ENCODE peak calls at places on chromosomes 12 and 14, in nine cellular contexts. X is CD8-positive, alpha-beta memory T cell; Q is ascending aorta; B is heart right ventricle; S is CD4-positive, alpha-beta memory T cell; M is pancreas; Y is uterus; A is heart left ventricle; J is Peyer's patch. U is an unnamed sample.

GRCh38 chr12:120222288-120222832 is 21.4 kb upstream of the RPLP0 start:
- DNase-seq in A (no peak), B (no peak), Y (no peak), Q (no peak), J (no peak), M (no peak), X (no peak), S (no peak), U (no peak)

GRCh38 chr12:9731393-9731792 is 1.5 kb downstream of the CLECL1 start:
- DNase-seq in A (no peak), Q (no peak), J (no peak), Y (no peak), B (no peak), M (no peak), X (no peak), S (no peak), U (no peak)

GRCh38 chr14:70962935-70963334 is 55.7 kb downstream of the PCNX1 start:
- DNase-seq in B (no peak), Y (no peak), X (no peak), A (no peak), Q (no peak), S (no peak), J (no peak), M (no peak), U (no peak)

GRCh38 chr12:75208851-75209781 is 523 bp downstream of the KCNC2 start:
- DNase-seq in A (no peak), Q (no peak), B (no peak), S (no peak), J (no peak), X (no peak), M (peak; percentile 12), Y (no peak), U (peak; percentile 8)

GRCh38 chr12:122858171-122858570 is 22.9 kb downstream of the HIP1R start:
- DNase-seq in B (no peak), X (no peak), Y (no peak), M (no peak), S (no peak), J (no peak), Q (no peak), A (no peak), U (no peak)

GRCh38 chr12:62722971-62723680 is 211.8 kb downstream of the PPM1H start:
- DNase-seq in X (no peak), J (no peak), S (no peak), B (no peak), M (no peak), Y (no peak), A (no peak), Q (no peak), U (no peak)

GRCh38 chr14:71113376-71113775 is 206.1 kb downstream of the PCNX1 start:
- DNase-seq in J (no peak), Y (no peak), A (no peak), B (no peak), M (no peak), Q (no peak), X (no peak), S (no peak), U (no peak)

GRCh38 chr12:76183459-76184186 is 99.1 kb upstream of the NAP1L1 start:
- DNase-seq in Q (peak; percentile 66), J (no peak), M (no peak), Y (peak; percentile 16), A (no peak), B (no peak), S (no peak), X (no peak), U (peak; percentile 98)

GRCh38 chr12:108720757-108721514 is 10.4 kb downstream of the CORO1C start:
- DNase-seq in B (no peak), S (no peak), Q (no peak), X (no peak), Y (no peak), A (no peak), J (no peak), M (no peak), U (peak; percentile 85)

GRCh38 chr12:89472508-89472907 is 52.1 kb downstream of the GALNT4 start:
- DNase-seq in A (no peak), X (no peak), Y (no peak), B (no peak), Q (no peak), J (no peak), S (no peak), M (no peak), U (peak; percentile 73)

GRCh38 chr14:49173765-49174373 is 412.3 kb downstream of the RPS29 start:
- DNase-seq in B (no peak), Y (no peak), Q (no peak), A (no peak), J (peak; percentile 64), M (peak; percentile 51), X (no peak), S (no peak), U (peak; percentile 59)

GRCh38 chr12:80598004-80598606 is 109.3 kb upstream of the MYF6 start:
- DNase-seq in J (no peak), B (no peak), X (no peak), Y (no peak), Q (no peak), S (no peak), M (no peak), A (no peak), U (peak; percentile 78)

GRCh38 chr14:58298880-58299664 is 717 bp downstream of the ARID4A start:
- DNase-seq in J (peak; percentile 47), X (peak; percentile 28), S (peak; percentile 36), B (peak; percentile 42), Y (peak; percentile 30), A (peak; percentile 35), M (peak; percentile 30), Q (peak; percentile 70), U (no peak)

GRCh38 chr12:6961695-6962284 is 8.7 kb downstream of the PHB2 start:
- DNase-seq in B (peak; percentile 61), A (peak; percentile 71), Y (peak; percentile 68), X (no peak), S (peak; percentile 52), M (peak; percentile 75), J (no peak), Q (peak; percentile 79), U (peak; percentile 69)

GRCh38 chr12:28951941-28952340 is 197.1 kb upstream of the FAR2 start:
- DNase-seq in Y (no peak), A (no peak), B (no peak), J (no peak), Q (no peak), M (no peak), X (no peak), S (no peak), U (no peak)

GRCh38 chr14:102610968-102611811 is 18.7 kb downstream of the RCOR1 start:
- DNase-seq in Q (no peak), S (no peak), J (no peak), B (no peak), M (no peak), A (no peak), Y (no peak), X (no peak), U (no peak)

GRCh38 chr14:58912799-58913432 is 275.2 kb downstream of the DACT1 start:
- DNase-seq in M (no peak), A (no peak), B (no peak), X (no peak), J (no peak), Y (no peak), Q (no peak), S (no peak), U (peak; percentile 54)

GRCh38 chr14:99659333-99659741 is 14.4 kb downstream of the HHIPL1 start:
- DNase-seq in S (no peak), J (no peak), B (no peak), A (no peak), X (no peak), Y (no peak), Q (no peak), M (no peak), U (no peak)
- H3K27me3 ChIP-seq in S (peaks cover 11% of the 10 kb centered on the region), J (no peaks in the 10 kb centered on the region), B (peaks cover 49% of the 10 kb centered on the region), A (peaks cover 21% of the 10 kb centered on the region), X (peaks cover 29% of the 10 kb centered on the region), Y (no peaks in the 10 kb centered on the region), Q (no peaks in the 10 kb centered on the region), M (peaks cover 4% of the 10 kb centered on the region), U (peaks cover 31% of the 10 kb centered on the region)

DNA sequence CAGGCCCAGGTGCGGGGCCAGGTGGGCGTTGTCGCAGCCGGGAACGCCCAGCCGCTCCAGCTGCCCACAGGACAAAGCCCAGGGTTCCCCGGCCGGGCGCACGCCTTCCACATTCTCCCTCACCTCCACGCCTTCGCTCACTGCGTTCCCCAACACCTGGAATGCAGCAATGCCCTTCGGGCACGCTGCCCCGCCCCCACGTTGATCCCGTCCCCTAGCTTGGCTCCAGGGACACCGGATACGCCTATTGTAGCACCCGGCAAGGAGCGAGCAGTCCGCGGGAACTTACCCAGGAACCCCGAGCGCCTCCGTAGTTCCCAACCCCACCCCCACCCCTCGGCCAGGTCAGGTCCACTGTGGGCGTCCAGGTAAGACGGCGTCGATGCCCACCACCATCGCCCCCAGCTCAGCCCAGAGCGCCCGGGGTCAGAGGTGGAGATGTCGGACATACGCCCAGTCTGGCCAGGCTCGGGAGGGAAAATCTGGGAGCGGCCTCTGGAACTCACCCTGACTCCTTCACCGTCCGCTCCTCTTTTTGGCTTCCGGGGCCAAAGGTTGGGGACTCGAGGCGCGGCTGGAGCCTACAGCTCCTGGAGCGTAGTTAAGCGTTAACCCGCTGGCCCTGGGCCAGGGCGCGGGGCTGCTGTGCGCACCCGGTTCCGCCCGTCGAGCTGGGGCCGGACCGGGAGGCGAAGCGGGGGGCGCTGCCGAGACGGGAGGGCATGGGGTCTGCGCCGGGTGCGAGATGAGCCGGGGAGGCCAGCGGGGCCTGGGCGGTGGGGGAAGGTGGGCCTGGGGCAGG is 600 bp upstream of the CEP170B start:
- DNase-seq in A (no peak), S (peak; percentile 12), X (no peak), M (peak; percentile 82), J (no peak), B (peak; percentile 23), Y (peak; percentile 37), Q (no peak), U (peak; percentile 74)
- H3K4me3 ChIP-seq in A (peak overlapping the region; percentile 49), S (no peak overlapping the region), X (peak overlapping the region; percentile 32), M (peak overlapping the region; percentile 47), J (peak overlapping the region; percentile 70), B (peak overlapping the region; percentile 58), Y (peak overlapping the region; percentile 16), Q (peak overlapping the region; percentile 84), U (peak overlapping the region; percentile 89)

DNA sequence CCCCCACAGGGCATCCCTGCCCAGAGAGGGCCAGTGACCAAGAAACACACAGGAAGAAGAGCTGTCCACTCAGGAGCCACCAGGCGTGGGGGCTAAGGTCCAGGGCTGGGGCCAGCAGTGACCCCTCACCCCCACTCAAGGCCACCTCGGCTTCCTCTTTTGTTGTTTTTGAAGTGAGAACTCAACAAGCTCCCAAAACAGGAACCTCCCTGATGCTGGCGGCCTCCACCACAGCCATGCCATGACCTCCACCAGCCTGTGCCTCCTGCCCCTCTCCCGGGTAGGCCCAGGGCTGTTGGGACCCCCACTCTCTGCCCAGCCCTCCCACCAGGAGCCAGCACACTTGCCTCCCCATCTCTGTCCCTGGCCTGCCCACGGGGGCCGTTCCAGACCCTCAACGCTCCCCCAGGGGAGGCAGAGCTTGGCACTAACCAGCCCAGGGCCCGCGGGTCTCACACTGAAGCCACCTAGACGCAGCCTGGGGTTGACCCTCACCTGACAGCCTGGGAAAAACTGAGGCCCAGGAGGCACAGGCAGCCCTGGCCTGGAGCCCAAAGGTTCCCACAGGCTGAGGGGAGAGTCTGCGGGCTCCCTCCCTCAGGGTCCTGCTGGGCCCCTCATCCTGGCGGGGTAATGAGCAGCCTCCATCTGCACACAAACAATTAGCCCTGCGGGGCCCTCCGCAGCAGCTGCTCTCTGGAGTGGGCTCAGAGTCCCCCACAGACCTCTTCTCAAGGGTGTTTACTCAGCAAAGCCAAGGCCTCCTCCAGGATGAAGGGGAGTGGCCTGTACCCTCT is 7.6 kb downstream of the AKT1 start:
- DNase-seq in B (no peak), J (no peak), X (no peak), Q (no peak), Y (no peak), A (no peak), M (no peak), S (no peak), U (no peak)
- H3K36me3 ChIP-seq in B (no peaks in the 10 kb centered on the region), J (no peaks in the 10 kb centered on the region), X (peaks cover 4% of the 10 kb centered on the region), Q (peaks cover 14% of the 10 kb centered on the region), Y (no peaks in the 10 kb centered on the region), A (peaks cover 42% of the 10 kb centered on the region), M (peaks cover 5% of the 10 kb centered on the region), S (peaks cover 6% of the 10 kb centered on the region), U (peaks cover 34% of the 10 kb centered on the region)

GRCh38 chr12:104865080-104865479 is 93.0 kb downstream of the SLC41A2 start:
- DNase-seq in S (no peak), B (no peak), Q (no peak), A (no peak), X (no peak), M (no peak), Y (no peak), J (no peak), U (no peak)
- H3K27me3 ChIP-seq in S (no peaks in the 10 kb centered on the region), B (no peaks in the 10 kb centered on the region), Q (no peaks in the 10 kb centered on the region), A (no peaks in the 10 kb centered on the region), X (no peaks in the 10 kb centered on the region), M (no peaks in the 10 kb centered on the region), Y (no peaks in the 10 kb centered on the region), J (no peaks in the 10 kb centered on the region), U (no peaks in the 10 kb centered on the region)